ENCODE peak calls at places on chromosomes 7 and 10, in eight cellular contexts. One of them, this sample, is unnamed.

GRCh38 chr7:157302314-157302711 is 34.5 kb upstream of the DNAJB6 start:
- DNase-seq in A549: no peak
- DNase-seq in IMR-90: peak
- DNase-seq in upper lobe of right lung: peak
- DNase-seq in spleen: peak
- DNase-seq in fibroblast of lung: no peak
- DNase-seq in brain microvascular endothelial cell: no peak
- DNase-seq in coronary artery: no peak
- DNase-seq in this sample: peak

GRCh38 chr7:31633894-31634494 is 53.0 kb upstream of the PPP1R17 start:
- DNase-seq in upper lobe of right lung: no peak
- DNase-seq in brain microvascular endothelial cell: peak
- DNase-seq in spleen: no peak
- DNase-seq in fibroblast of lung: peak
- DNase-seq in IMR-90: peak
- DNase-seq in coronary artery: no peak
- DNase-seq in A549: peak
- DNase-seq in this sample: no peak

GRCh38 chr7:86786376-86786775 is 142.7 kb downstream of the GRM3 start:
- DNase-seq in spleen: peak
- DNase-seq in A549: no peak
- DNase-seq in upper lobe of right lung: no peak
- DNase-seq in fibroblast of lung: no peak
- DNase-seq in brain microvascular endothelial cell: no peak
- DNase-seq in IMR-90: no peak
- DNase-seq in coronary artery: no peak
- DNase-seq in this sample: no peak

GRCh38 chr7:42414028-42414427 is 177.0 kb upstream of the GLI3 start:
- DNase-seq in upper lobe of right lung: no peak
- DNase-seq in A549: no peak
- DNase-seq in brain microvascular endothelial cell: no peak
- DNase-seq in spleen: no peak
- DNase-seq in IMR-90: no peak
- DNase-seq in fibroblast of lung: no peak
- DNase-seq in coronary artery: no peak
- DNase-seq in this sample: no peak

GRCh38 chr10:50620899-50621298 is 2.9 kb downstream of the SGMS1 start:
- DNase-seq in IMR-90: no peak
- DNase-seq in brain microvascular endothelial cell: no peak
- DNase-seq in coronary artery: no peak
- DNase-seq in A549: no peak
- DNase-seq in fibroblast of lung: no peak
- DNase-seq in upper lobe of right lung: no peak
- DNase-seq in spleen: no peak
- DNase-seq in this sample: no peak

GRCh38 chr7:25216837-25217236 is 11.4 kb downstream of the NPVF start:
- DNase-seq in A549: no peak
- DNase-seq in brain microvascular endothelial cell: no peak
- DNase-seq in fibroblast of lung: peak
- DNase-seq in upper lobe of right lung: no peak
- DNase-seq in IMR-90: peak
- DNase-seq in coronary artery: no peak
- DNase-seq in spleen: no peak
- DNase-seq in this sample: no peak

GRCh38 chr10:43648392-43649148 is at the start of gene ZNF32:
- DNase-seq in coronary artery: peak
- DNase-seq in A549: peak
- DNase-seq in IMR-90: peak
- DNase-seq in upper lobe of right lung: peak
- DNase-seq in brain microvascular endothelial cell: peak
- DNase-seq in spleen: peak
- DNase-seq in fibroblast of lung: peak
- DNase-seq in this sample: peak

GRCh38 chr7:69657331-69657730 is 59.1 kb downstream of the AUTS2 start:
- DNase-seq in spleen: no peak
- DNase-seq in upper lobe of right lung: no peak
- DNase-seq in coronary artery: no peak
- DNase-seq in A549: no peak
- DNase-seq in IMR-90: no peak
- DNase-seq in brain microvascular endothelial cell: no peak
- DNase-seq in fibroblast of lung: no peak
- DNase-seq in this sample: no peak

GRCh38 chr10:110863361-110863760 is 8.4 kb upstream of the PDCD4 start:
- DNase-seq in brain microvascular endothelial cell: no peak
- DNase-seq in fibroblast of lung: no peak
- DNase-seq in coronary artery: no peak
- DNase-seq in IMR-90: no peak
- DNase-seq in spleen: no peak
- DNase-seq in A549: no peak
- DNase-seq in upper lobe of right lung: no peak
- DNase-seq in this sample: no peak

GRCh38 chr7:91566333-91566732 is 302.1 kb downstream of the FZD1 start:
- DNase-seq in brain microvascular endothelial cell: no peak
- DNase-seq in upper lobe of right lung: no peak
- DNase-seq in coronary artery: no peak
- DNase-seq in spleen: no peak
- DNase-seq in A549: no peak
- DNase-seq in IMR-90: no peak
- DNase-seq in fibroblast of lung: no peak
- DNase-seq in this sample: no peak

GRCh38 chr10:30562787-30563186 is 66.8 kb downstream of the LYZL2 start:
- DNase-seq in upper lobe of right lung: no peak
- DNase-seq in coronary artery: no peak
- DNase-seq in A549: no peak
- DNase-seq in brain microvascular endothelial cell: no peak
- DNase-seq in fibroblast of lung: no peak
- DNase-seq in IMR-90: no peak
- DNase-seq in spleen: no peak
- DNase-seq in this sample: no peak

GRCh38 chr10:48506147-48506917 is 98.5 kb downstream of the ARHGAP22 start:
- DNase-seq in coronary artery: no peak
- DNase-seq in IMR-90: peak
- DNase-seq in brain microvascular endothelial cell: peak
- DNase-seq in fibroblast of lung: peak
- DNase-seq in spleen: no peak
- DNase-seq in A549: peak
- DNase-seq in upper lobe of right lung: no peak
- DNase-seq in this sample: no peak

GRCh38 chr10:36391405-36391804 is 734.0 kb upstream of the ANKRD30A start:
- DNase-seq in IMR-90: no peak
- DNase-seq in brain microvascular endothelial cell: no peak
- DNase-seq in A549: no peak
- DNase-seq in upper lobe of right lung: no peak
- DNase-seq in coronary artery: no peak
- DNase-seq in spleen: no peak
- DNase-seq in fibroblast of lung: no peak
- DNase-seq in this sample: no peak

GRCh38 chr7:106178593-106179134 is 66.6 kb upstream of the SYPL1 start:
- DNase-seq in upper lobe of right lung: no peak
- DNase-seq in spleen: no peak
- DNase-seq in IMR-90: peak
- DNase-seq in fibroblast of lung: peak
- DNase-seq in brain microvascular endothelial cell: peak
- DNase-seq in A549: peak
- DNase-seq in coronary artery: no peak
- DNase-seq in this sample: no peak

GRCh38 chr10:70169661-70170364 is 501 bp downstream of the SAR1A start:
- DNase-seq in fibroblast of lung: peak
- DNase-seq in spleen: no peak
- DNase-seq in A549: no peak
- DNase-seq in upper lobe of right lung: no peak
- DNase-seq in brain microvascular endothelial cell: no peak
- DNase-seq in IMR-90: no peak
- DNase-seq in coronary artery: no peak
- DNase-seq in this sample: peak

DNA sequence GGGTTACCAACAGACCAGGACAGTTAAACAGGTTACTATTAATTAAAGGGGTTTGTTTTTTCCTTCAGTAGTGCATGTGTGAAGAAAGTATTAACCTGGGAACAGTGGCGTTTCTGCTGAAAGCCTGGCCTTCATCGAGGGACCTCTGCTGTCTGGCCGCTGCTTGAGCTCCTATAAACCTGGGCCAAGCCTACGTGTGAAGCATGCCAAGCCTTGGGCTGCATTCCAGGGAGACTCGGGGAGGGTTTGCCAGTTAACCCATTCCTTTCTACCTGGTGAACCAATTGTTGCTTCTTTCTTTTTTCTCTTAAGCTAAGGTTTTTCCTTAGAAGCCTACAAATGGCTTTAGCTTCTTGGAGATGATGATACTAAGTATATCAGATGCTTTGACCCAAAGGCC is 23.6 kb downstream of the PFKP start:
- DNase-seq in brain microvascular endothelial cell: no peak
- DNase-seq in A549: peak
- DNase-seq in coronary artery: no peak
- DNase-seq in spleen: no peak
- DNase-seq in fibroblast of lung: peak
- DNase-seq in IMR-90: peak
- DNase-seq in upper lobe of right lung: peak
- DNase-seq in this sample: no peak
- H3K27ac ChIP-seq in brain microvascular endothelial cell: peak
- H3K27ac ChIP-seq in A549: peak
- H3K27ac ChIP-seq in coronary artery: peak
- H3K27ac ChIP-seq in spleen: no peak
- H3K27ac ChIP-seq in fibroblast of lung: peak
- H3K27ac ChIP-seq in IMR-90: peak
- H3K27ac ChIP-seq in upper lobe of right lung: peak
- H3K27ac ChIP-seq in this sample: no peak

GRCh38 chr10:102299873-102300272 is 54.5 kb downstream of the GBF1 start:
- DNase-seq in upper lobe of right lung: no peak
- DNase-seq in spleen: no peak
- DNase-seq in IMR-90: peak
- DNase-seq in A549: no peak
- DNase-seq in fibroblast of lung: peak
- DNase-seq in brain microvascular endothelial cell: peak
- DNase-seq in coronary artery: no peak
- DNase-seq in this sample: no peak
- H3K4me3 ChIP-seq in upper lobe of right lung: no peak
- H3K4me3 ChIP-seq in spleen: no peak
- H3K4me3 ChIP-seq in IMR-90: peak
- H3K4me3 ChIP-seq in A549: no peak
- H3K4me3 ChIP-seq in fibroblast of lung: no peak
- H3K4me3 ChIP-seq in brain microvascular endothelial cell: no peak
- H3K4me3 ChIP-seq in coronary artery: no peak
- H3K4me3 ChIP-seq in this sample: no peak

DNA sequence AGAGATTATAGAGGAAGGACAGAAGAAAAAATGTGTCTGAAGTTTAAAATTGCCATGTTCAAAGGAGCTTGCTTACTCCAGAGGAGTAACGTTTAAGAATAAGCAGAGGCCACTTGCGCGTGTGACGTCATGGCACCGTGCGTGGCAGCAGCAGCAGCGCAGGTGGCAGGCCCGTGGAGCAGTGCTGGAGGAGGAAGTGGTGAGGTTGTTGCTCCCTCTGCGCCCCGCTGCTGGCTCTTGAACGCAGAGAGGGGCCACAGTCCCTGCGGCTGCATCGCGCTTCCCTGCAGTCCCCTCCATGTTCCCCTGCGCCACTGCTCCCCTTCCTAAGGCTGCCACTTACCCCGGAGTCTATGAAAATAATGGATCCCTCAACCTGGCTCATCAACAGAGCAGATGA is 37.5 kb downstream of the GDI2 start:
- DNase-seq in fibroblast of lung: no peak
- DNase-seq in brain microvascular endothelial cell: no peak
- DNase-seq in spleen: peak
- DNase-seq in upper lobe of right lung: peak
- DNase-seq in IMR-90: no peak
- DNase-seq in coronary artery: no peak
- DNase-seq in A549: no peak
- DNase-seq in this sample: no peak
- H3K27ac ChIP-seq in fibroblast of lung: peak
- H3K27ac ChIP-seq in brain microvascular endothelial cell: no peak
- H3K27ac ChIP-seq in spleen: peak
- H3K27ac ChIP-seq in upper lobe of right lung: no peak
- H3K27ac ChIP-seq in IMR-90: peak
- H3K27ac ChIP-seq in coronary artery: no peak
- H3K27ac ChIP-seq in A549: no peak
- H3K27ac ChIP-seq in this sample: peak

DNA sequence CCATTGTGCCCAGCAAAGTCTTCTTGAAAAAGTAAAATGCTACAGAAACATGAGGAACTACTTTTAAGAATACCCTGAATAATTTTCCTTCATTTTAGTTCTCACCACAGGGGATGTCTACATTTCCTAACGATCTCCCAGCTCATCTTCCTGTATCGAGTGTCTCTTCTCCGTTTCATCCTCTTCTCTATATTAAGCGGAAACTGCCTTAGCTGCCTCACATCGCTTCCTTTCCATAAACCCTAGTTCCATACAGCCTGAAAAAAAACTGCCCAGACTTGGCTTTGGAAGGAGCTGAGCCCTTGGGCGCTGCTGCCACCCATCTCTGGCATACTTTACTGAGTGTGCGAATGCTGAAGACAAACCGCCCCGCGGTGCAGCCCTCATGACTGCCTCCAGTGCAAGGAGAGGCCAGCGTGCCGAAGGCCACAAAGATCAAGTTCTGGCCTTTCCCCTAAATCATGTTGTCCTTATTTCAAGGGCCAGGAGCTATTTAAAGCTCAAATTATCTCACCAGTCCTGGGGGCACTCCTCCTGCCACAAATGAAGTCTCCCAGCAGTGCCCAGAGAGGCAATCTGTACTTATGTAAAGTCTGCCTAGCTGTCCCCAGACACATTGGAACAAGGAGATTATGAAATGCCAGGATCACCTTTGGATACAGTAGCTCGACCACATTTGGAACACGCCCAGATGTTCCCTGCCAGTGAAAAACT is 25.2 kb downstream of the YWHAG start:
- DNase-seq in spleen: no peak
- DNase-seq in IMR-90: no peak
- DNase-seq in fibroblast of lung: peak
- DNase-seq in upper lobe of right lung: peak
- DNase-seq in coronary artery: peak
- DNase-seq in brain microvascular endothelial cell: no peak
- DNase-seq in A549: no peak
- DNase-seq in this sample: peak
- H3K4me3 ChIP-seq in spleen: no peak
- H3K4me3 ChIP-seq in IMR-90: no peak
- H3K4me3 ChIP-seq in fibroblast of lung: no peak
- H3K4me3 ChIP-seq in upper lobe of right lung: no peak
- H3K4me3 ChIP-seq in coronary artery: peak
- H3K4me3 ChIP-seq in brain microvascular endothelial cell: no peak
- H3K4me3 ChIP-seq in A549: no peak
- H3K4me3 ChIP-seq in this sample: no peak

DNA sequence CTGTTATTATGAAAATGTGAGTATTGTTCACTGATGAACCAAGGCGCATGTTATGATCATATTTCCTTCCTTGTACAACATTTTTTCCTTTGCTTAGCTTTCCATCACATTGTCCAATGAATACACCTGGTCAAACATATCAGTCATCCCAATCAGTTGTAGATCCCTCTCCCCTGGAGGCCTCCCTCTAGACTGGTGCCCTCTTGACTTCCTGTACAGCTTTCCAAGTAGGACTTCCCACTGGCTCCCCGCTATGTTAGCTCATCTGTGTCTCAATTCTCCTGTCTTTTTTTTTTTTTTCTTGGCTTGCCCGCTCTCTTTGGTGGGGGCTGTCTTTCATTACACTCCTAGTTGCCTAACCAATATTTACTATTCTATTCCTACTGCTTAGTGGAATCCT is 214.2 kb upstream of the NPY start:
- DNase-seq in brain microvascular endothelial cell: no peak
- DNase-seq in coronary artery: no peak
- DNase-seq in upper lobe of right lung: no peak
- DNase-seq in spleen: no peak
- DNase-seq in IMR-90: no peak
- DNase-seq in fibroblast of lung: no peak
- DNase-seq in A549: no peak
- DNase-seq in this sample: no peak
- H3K27ac ChIP-seq in brain microvascular endothelial cell: no peak
- H3K27ac ChIP-seq in coronary artery: no peak
- H3K27ac ChIP-seq in upper lobe of right lung: no peak
- H3K27ac ChIP-seq in spleen: no peak
- H3K27ac ChIP-seq in IMR-90: no peak
- H3K27ac ChIP-seq in fibroblast of lung: no peak
- H3K27ac ChIP-seq in A549: no peak
- H3K27ac ChIP-seq in this sample: no peak

This sample was measured in dorsolateral prefrontal cortex.